ENCODE peak calls at places on chromosomes 16 and 17, in four cellular contexts. X is IMR-90, W is K562, L is keratinocyte. R is an unnamed sample.

GRCh38 chr16:85302018-85302847 is 190.0 kb upstream of the CIBAR2 start:
- DNase-seq in W (peak; percentile 91), X (peak; percentile 59), L (no peak), R (no peak)

GRCh38 chr16:54477766-54478165 is 191.2 kb upstream of the IRX3 start:
- DNase-seq in W (no peak), L (no peak), X (no peak), R (no peak)

GRCh38 chr16:23902223-23903000 is 66.6 kb downstream of the PRKCB start:
- DNase-seq in X (no peak), L (no peak), W (no peak), R (no peak)

GRCh38 chr16:27791404-27791719 is 241.4 kb downstream of the KATNIP start:
- DNase-seq in X (no peak), L (no peak), W (no peak), R (no peak)

GRCh38 chr16:83606486-83607030 is 201.2 kb upstream of the HSBP1 start:
- DNase-seq in X (no peak), L (no peak), W (no peak), R (no peak)

GRCh38 chr16:79519448-79519847 is 81.1 kb downstream of the MAF start:
- DNase-seq in X (no peak), W (no peak), L (no peak), R (no peak)

GRCh38 chr16:78437352-78437968 is 338.0 kb downstream of the WWOX start:
- DNase-seq in W (peak; percentile 79), X (peak; percentile 1), L (peak; percentile 5), R (peak; percentile 2)

GRCh38 chr16:84159006-84159405 is 13.9 kb downstream of the DNAAF1 start:
- DNase-seq in X (no peak), L (no peak), W (no peak), R (no peak)

GRCh38 chr16:58196898-58197313 is 1.0 kb downstream of the CSNK2A2 start:
- DNase-seq in X (peak; percentile 48), W (no peak), L (no peak), R (peak; percentile 46)

GRCh38 chr17:1920948-1921351 is 91.1 kb downstream of the RPA1 start:
- DNase-seq in W (no peak), X (no peak), L (no peak), R (no peak)

GRCh38 chr16:31382485-31383161 is 10.5 kb upstream of the ITGAD start:
- DNase-seq in W (peak; percentile 71), X (peak; percentile 40), L (no peak), R (peak; percentile 35)

GRCh38 chr17:81553616-81554181 is 1.5 kb upstream of the FAAP100 start:
- DNase-seq in L (peak; percentile 53), X (peak; percentile 99), W (no peak), R (peak; percentile 89)

GRCh38 chr17:75033346-75034235 is 13.2 kb downstream of the ATP5PD start:
- DNase-seq in L (no peak), W (peak; percentile 89), X (peak; percentile 90), R (peak; percentile 93)

GRCh38 chr17:17435323-17435722 is 41.5 kb upstream of the MED9 start:
- DNase-seq in X (peak; percentile 99), L (no peak), W (no peak), R (peak; percentile 45)

GRCh38 chr17:36506249-36506826 is 19.9 kb downstream of the ZNHIT3 start:
- DNase-seq in W (no peak), X (no peak), L (no peak), R (no peak)

GRCh38 chr17:39705786-39706348 is 6.0 kb downstream of the ERBB2 start:
- DNase-seq in L (no peak), W (no peak), X (no peak), R (no peak)

GRCh38 chr16:31108794-31109558 is 790 bp downstream of the BCKDK start:
- DNase-seq in L (no peak), X (no peak), W (no peak), R (no peak)

GRCh38 chr16:23608194-23608593 is 12.1 kb upstream of the NDUFAB1 start:
- DNase-seq in X (peak; percentile 71), W (no peak), L (no peak), R (peak; percentile 93)

GRCh38 chr17:64641499-64641898 is 20.6 kb downstream of the SMURF2 start:
- DNase-seq in L (no peak), X (peak; percentile 91), W (peak; percentile 35), R (peak; percentile 80)

GRCh38 chr16:30472328-30472942 is at the start of gene ITGAL:
- DNase-seq in L (no peak), X (no peak), W (no peak), R (no peak)

GRCh38 chr17:32275060-32276042 is 9.7 kb downstream of the RHBDL3 start:
- DNase-seq in W (peak; percentile 83), X (peak; percentile 90), L (no peak), R (peak; percentile 36)

GRCh38 chr16:27455700-27456099 is 53.7 kb downstream of the IL21R start:
- DNase-seq in W (no peak), X (no peak), L (no peak), R (peak; percentile 28)

GRCh38 chr16:20504418-20504817 is 53.1 kb downstream of the ACSM2A start:
- DNase-seq in X (no peak), L (no peak), W (no peak), R (no peak)

GRCh38 chr17:50903604-50904521 is 37.7 kb upstream of the TOB1 start:
- DNase-seq in W (no peak), L (no peak), X (peak; percentile 84), R (no peak)

DNA sequence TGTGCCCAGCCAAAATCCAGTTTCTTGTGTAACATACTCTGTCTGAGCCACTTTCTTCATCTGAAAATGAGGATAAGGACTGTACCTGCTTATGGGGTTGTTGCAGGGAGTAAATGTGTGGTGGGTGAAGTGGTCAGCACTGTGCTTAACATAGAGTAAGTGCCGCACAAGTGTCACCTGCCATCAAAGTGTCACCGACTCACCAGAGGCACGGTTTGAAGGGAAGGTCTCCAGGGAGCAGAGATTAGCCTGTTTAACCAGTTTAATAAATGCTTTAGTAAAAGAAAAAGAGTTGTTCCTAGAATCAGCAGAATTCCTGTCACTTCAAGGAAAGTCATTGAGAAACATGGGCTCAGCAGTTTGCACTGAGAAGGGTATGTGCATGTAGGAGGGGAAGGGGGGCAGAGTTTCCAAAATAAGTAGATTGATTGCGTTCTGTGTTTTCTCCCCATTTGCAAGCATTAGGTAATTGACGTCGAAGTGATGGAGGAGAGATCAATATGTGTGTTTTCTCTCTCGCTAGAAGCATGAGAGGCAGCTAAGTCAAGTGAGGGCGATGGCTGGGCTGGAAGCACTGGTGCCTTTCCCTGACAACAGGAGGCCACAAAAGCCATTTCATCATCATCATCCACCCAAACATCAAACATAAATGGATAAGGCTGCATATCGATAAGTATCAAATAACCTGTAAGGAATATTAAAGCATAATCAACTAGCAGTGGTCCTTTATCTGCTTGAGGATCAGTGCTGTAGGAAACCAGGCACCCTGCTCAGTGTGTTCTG is 19.1 kb downstream of the FAM20A start:
- DNase-seq in L (no peak), W (no peak), X (no peak), R (no peak)
- H3K9me1 ChIP-seq in L (no peaks in the 10 kb centered on the region), W (no peaks in the 10 kb centered on the region), X (no peaks in the 10 kb centered on the region), R (no peaks in the 10 kb centered on the region)

DNA sequence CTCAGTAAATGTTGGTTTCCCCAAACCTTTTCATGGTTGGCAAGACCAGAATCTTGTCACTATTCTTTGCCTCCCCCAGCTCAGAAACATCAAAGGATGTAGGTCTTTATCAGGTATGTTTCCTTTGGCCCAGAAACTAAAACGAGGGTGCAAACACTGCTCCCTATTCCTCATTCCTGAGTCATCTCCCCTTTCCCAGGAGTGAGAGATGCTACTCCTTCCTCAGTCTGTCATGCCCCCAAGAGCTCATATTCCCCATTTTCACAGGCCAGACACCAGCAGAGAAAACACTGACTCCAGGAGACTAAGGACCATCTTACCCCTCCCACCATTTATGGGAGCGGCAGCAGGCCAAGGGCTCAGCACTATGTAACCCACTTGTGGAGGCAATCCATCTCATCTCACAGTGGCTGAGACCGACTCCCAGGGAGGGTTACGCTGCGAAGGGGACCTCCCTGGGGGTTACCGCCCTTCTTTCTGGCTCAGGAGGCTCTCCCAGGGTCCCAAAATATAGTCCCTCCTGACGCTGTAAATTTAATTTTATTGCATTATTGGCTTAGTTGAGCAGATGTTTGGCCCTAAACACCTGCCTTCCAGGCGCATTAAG is 1.5 kb downstream of the GEMIN4 start:
- DNase-seq in W (peak; percentile 14), X (no peak), L (no peak), R (no peak)
- H3K9ac ChIP-seq in W (peak overlapping the region; percentile 90), X (peak overlapping the region; percentile 84), L (peak overlapping the region; percentile 90), R (no peak overlapping the region)

GRCh38 chr16:7303677-7304200 is 28.9 kb upstream of the RBFOX1 start:
- DNase-seq in W (no peak), X (no peak), L (no peak), R (no peak)

GRCh38 chr16:7303014-7303676 is 29.5 kb upstream of the RBFOX1 start:
- DNase-seq in X (no peak), W (no peak), L (no peak), R (no peak)

GRCh38 chr16:7304932-7305331 is 27.7 kb upstream of the RBFOX1 start:
- DNase-seq in W (no peak), L (no peak), X (no peak), R (no peak)

GRCh38 chr16:7304257-7304656 is 28.4 kb upstream of the RBFOX1 start:
- DNase-seq in W (no peak), L (no peak), X (no peak), R (no peak)
- H3K4me3 ChIP-seq in W (no peak overlapping the region), L (no peak overlapping the region), X (no peak overlapping the region), R (no peak overlapping the region)

DNA sequence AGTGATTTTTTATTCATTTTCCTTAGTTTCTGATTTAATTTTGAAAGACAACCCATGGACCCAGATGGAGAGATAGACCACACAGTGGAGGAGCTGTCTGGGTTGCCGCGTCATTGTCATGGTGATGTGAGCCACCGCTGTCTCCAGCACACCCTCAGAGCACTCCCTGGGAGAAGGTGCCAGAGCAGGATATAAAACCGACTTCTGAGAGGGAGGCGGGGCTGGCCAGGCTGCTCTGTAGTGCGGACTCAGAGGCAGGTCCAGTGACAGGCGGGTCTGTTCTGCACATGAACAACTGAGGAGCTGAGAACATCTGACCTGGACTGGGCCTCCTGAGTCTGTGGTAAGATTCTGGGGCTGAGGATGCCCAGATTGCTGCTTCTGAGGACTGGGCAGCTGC is 216.3 kb upstream of the NLRP1 start:
- DNase-seq in L (no peak), W (no peak), X (no peak), R (no peak)
- H3K9me1 ChIP-seq in L (no peaks in the 10 kb centered on the region), W (no peaks in the 10 kb centered on the region), X (no peaks in the 10 kb centered on the region), R (no peaks in the 10 kb centered on the region)

DNA sequence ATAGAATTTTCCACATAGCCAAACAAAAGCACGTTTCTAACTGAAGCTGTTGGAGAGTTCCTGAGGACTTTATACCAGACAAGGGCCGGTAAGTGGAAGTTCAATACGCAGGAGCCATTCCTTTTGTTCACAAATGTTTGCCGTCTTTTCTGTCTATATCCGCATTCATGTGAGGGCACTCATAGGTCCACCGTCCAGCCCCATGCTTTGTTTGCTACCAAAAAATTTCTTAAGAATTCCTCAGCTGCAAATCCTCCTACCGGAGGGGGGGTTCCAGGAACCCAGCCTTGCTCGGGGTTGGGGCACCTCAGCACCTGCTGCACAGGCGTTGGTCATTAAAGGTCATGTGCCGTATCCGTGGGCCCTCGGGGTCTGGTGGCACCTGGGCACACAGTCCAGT is 276.8 kb downstream of the SEC14L1 start:
- DNase-seq in L (no peak), W (no peak), X (no peak), R (no peak)
- H3K9ac ChIP-seq in L (no peak overlapping the region), W (no peak overlapping the region), X (no peak overlapping the region), R (no peak overlapping the region)

R was measured in endothelial cell of umbilical vein.